ENCODE peak calls at places on chromosomes 6 and 20, in seven cellular contexts. W is nucleus accumbens, O is kidney tubule cell, H is NCI-H460, A is HTR-8/SVneo, K is fibroblast of lung, T is fibroblast of mammary gland. I is an unnamed sample.

GRCh38 chr6:16769986-16770376 is 8.7 kb upstream of the ATXN1 start:
- DNase-seq in O (no peak), A (no peak), T (peak), W (no peak), H (no peak), K (peak), I (no peak)

GRCh38 chr6:10759312-10759839 is 11.8 kb downstream of the TMEM14B start:
- DNase-seq in A (peak), T (peak), H (peak), O (peak), K (peak), W (no peak), I (no peak)

GRCh38 chr20:44686934-44687333 is 28.2 kb upstream of the CCN5 start:
- DNase-seq in H (no peak), W (no peak), O (no peak), A (no peak), K (no peak), T (no peak), I (no peak)

GRCh38 chr20:34343458-34344255 is 19.4 kb upstream of the ITCH start:
- DNase-seq in A (no peak), H (no peak), T (no peak), W (no peak), K (no peak), O (no peak), I (no peak)

GRCh38 chr6:66992660-66993059 is 1285.6 kb upstream of the EYS start:
- DNase-seq in O (no peak), T (no peak), H (no peak), A (no peak), W (no peak), K (no peak), I (no peak)

GRCh38 chr20:17749979-17750721 is 50.4 kb downstream of the BANF2 start:
- DNase-seq in W (no peak), A (no peak), T (peak), H (no peak), K (peak), O (no peak), I (no peak)

GRCh38 chr6:24545691-24546090 is 50.9 kb downstream of the ALDH5A1 start:
- DNase-seq in A (no peak), O (no peak), T (no peak), W (no peak), K (no peak), H (no peak), I (no peak)

GRCh38 chr20:25389381-25389857 is 1.2 kb downstream of the ABHD12 start:
- DNase-seq in A (no peak), H (no peak), W (no peak), T (peak), O (peak), K (peak), I (no peak)

GRCh38 chr20:58692579-58693225 is at the start of gene NPEPL1:
- DNase-seq in O (peak), H (peak), T (peak), W (no peak), K (peak), A (peak), I (peak)

GRCh38 chr6:55176958-55177357 is 2.6 kb downstream of the HCRTR2 start:
- DNase-seq in W (no peak), K (peak), T (peak), O (peak), H (no peak), A (no peak), I (no peak)

GRCh38 chr20:50027611-50028105 is 44.9 kb downstream of the SNAI1 start:
- DNase-seq in T (peak), O (peak), A (peak), W (peak), K (peak), H (no peak), I (no peak)

GRCh38 chr20:57389695-57390603 is 1.2 kb upstream of the RBM38 start:
- DNase-seq in W (no peak), K (no peak), O (no peak), H (no peak), A (no peak), T (no peak), I (peak)

GRCh38 chr6:14108571-14109410 is 8.8 kb upstream of the CD83 start:
- DNase-seq in H (no peak), T (no peak), O (no peak), A (no peak), K (no peak), W (peak), I (no peak)

GRCh38 chr6:170144952-170145587 is 145.8 kb downstream of the DLL1 start:
- DNase-seq in O (no peak), K (no peak), W (no peak), H (no peak), T (no peak), A (no peak), I (no peak)

GRCh38 chr6:36252005-36252404 is 17.9 kb upstream of the PNPLA1 start:
- DNase-seq in T (no peak), O (no peak), H (no peak), A (no peak), K (no peak), W (no peak), I (no peak)

GRCh38 chr6:127186889-127187288 is 68.4 kb downstream of the RSPO3 start:
- DNase-seq in O (peak), K (no peak), H (no peak), A (no peak), W (no peak), T (no peak), I (peak)

GRCh38 chr20:45892828-45893500 is 1.8 kb downstream of the CTSA start:
- DNase-seq in A (no peak), W (no peak), O (no peak), K (no peak), T (no peak), H (no peak), I (no peak)

GRCh38 chr6:45619211-45619760 is 241.6 kb upstream of the SUPT3H start:
- DNase-seq in W (no peak), H (no peak), A (no peak), K (no peak), T (peak), O (peak), I (no peak)

GRCh38 chr20:8808180-8808535 is 260.7 kb upstream of the PLCB4 start:
- DNase-seq in W (no peak), H (no peak), A (no peak), T (no peak), K (no peak), O (peak), I (no peak)

GRCh38 chr20:946826-947225 is 30.7 kb upstream of the ANGPT4 start:
- DNase-seq in H (no peak), O (no peak), W (no peak), K (no peak), T (no peak), A (no peak), I (no peak)

GRCh38 chr6:80457044-80457933 is 350.8 kb downstream of the BCKDHB start:
- DNase-seq in K (peak), T (peak), A (peak), O (peak), W (peak), H (peak), I (no peak)

GRCh38 chr6:65692109-65692508 is 14.9 kb downstream of the EYS start:
- DNase-seq in T (no peak), A (no peak), O (no peak), K (no peak), H (no peak), W (no peak), I (no peak)

GRCh38 chr20:3084283-3084985 is at the start of gene AVP:
- DNase-seq in K (no peak), T (no peak), H (no peak), A (no peak), W (no peak), O (no peak), I (no peak)

GRCh38 chr20:63100926-63101699 is 94.3 kb upstream of the BHLHE23 start:
- DNase-seq in H (no peak), T (no peak), K (no peak), O (no peak), A (no peak), W (no peak), I (no peak)

GRCh38 chr6:157935786-157936185 is 45.9 kb upstream of the SYNJ2 start:
- DNase-seq in H (no peak), A (no peak), K (no peak), W (no peak), T (no peak), O (no peak), I (no peak)

GRCh38 chr6:88492824-88493223 is 326.7 kb upstream of the CNR1 start:
- DNase-seq in H (peak), A (peak), W (no peak), K (peak), O (peak), T (peak), I (no peak)

GRCh38 chr20:52890130-52890529 is 82.0 kb upstream of the TSHZ2 start:
- DNase-seq in A (no peak), O (no peak), K (no peak), W (no peak), T (no peak), H (no peak), I (no peak)

GRCh38 chr20:31913431-31914157 is 38.3 kb downstream of the PDRG1 start:
- DNase-seq in O (no peak), H (no peak), T (no peak), K (no peak), A (no peak), W (no peak), I (no peak)

GRCh38 chr20:14919473-14920157 is 582.2 kb upstream of the FLRT3 start:
- DNase-seq in O (peak), K (no peak), A (no peak), W (no peak), H (peak), T (peak), I (no peak)

GRCh38 chr6:40472354-40472753 is 114.8 kb downstream of the LRFN2 start:
- DNase-seq in T (no peak), W (no peak), A (no peak), O (no peak), K (no peak), H (no peak), I (no peak)

I was measured in activated T-helper 2 cell treated with anti-CD3 and anti-CD28 coated beads, Interferon-gamma antibody, Interleukin-2, Interleukin-4, amounts not matched to agents 10 μg/mL and 5 μg/mL and 100 μg/mL, durations not matched to agents 14 hours and 24 hours and 36 hours.